ENCODE peak calls at places on chromosomes 5 and 9, in four cellular contexts. L, E, A and M are unnamed samples.

GRCh38 chr5:168364151-168364661 is 72.8 kb downstream of the WWC1 start:
- DNase-seq in L (no peak), E (no peak), A (peak; percentile 19), M (no peak)

GRCh38 chr9:88775559-88775958 is 215.7 kb upstream of the S1PR3 start:
- DNase-seq in L (no peak), E (no peak), A (no peak), M (no peak)

GRCh38 chr5:4130819-4131218 is 535.2 kb downstream of the IRX1 start:
- DNase-seq in L (no peak), E (no peak), A (no peak), M (no peak)

GRCh38 chr9:76646249-76646648 is 118.0 kb upstream of the PCA3 start:
- DNase-seq in L (no peak), E (no peak), A (no peak), M (no peak)

GRCh38 chr5:159910843-159911229 is 5.4 kb upstream of the ADRA1B start:
- DNase-seq in L (no peak), E (no peak), A (no peak), M (no peak)

GRCh38 chr9:114163517-114163924 is 8.2 kb downstream of the COL27A1 start:
- DNase-seq in L (no peak), E (no peak), A (no peak), M (peak; percentile 91)

GRCh38 chr5:76660360-76660759 is 37.2 kb upstream of the F2RL2 start:
- DNase-seq in L (no peak), E (no peak), A (no peak), M (no peak)

GRCh38 chr9:86503926-86504325 is 149.7 kb upstream of the TUT7 start:
- DNase-seq in L (no peak), E (no peak), A (no peak), M (no peak)

GRCh38 chr9:76571288-76572204 is 112.6 kb downstream of the GCNT1 start:
- DNase-seq in L (no peak), E (peak; percentile 24), A (no peak), M (no peak)

GRCh38 chr9:112556497-112557085 is 70.0 kb downstream of the KIAA1958 start:
- DNase-seq in L (no peak), E (no peak), A (no peak), M (peak; percentile 43)

GRCh38 chr5:84384604-84385575 is at the start of gene EDIL3:
- DNase-seq in L (no peak), E (no peak), A (no peak), M (peak; percentile 72)

GRCh38 chr9:32579706-32580331 is 6.9 kb upstream of the NDUFB6 start:
- DNase-seq in L (peak; percentile 58), E (no peak), A (peak; percentile 48), M (peak; percentile 73)

GRCh38 chr5:7225826-7226225 is 170.1 kb upstream of the ADCY2 start:
- DNase-seq in L (no peak), E (no peak), A (no peak), M (no peak)

GRCh38 chr9:133782157-133783130 is 44.3 kb upstream of the SARDH start:
- DNase-seq in L (peak; percentile 41), E (peak; percentile 80), A (peak; percentile 26), M (peak; percentile 88)

GRCh38 chr5:60929024-60929423 is 15.8 kb downstream of the ERCC8 start:
- DNase-seq in L (no peak), E (no peak), A (no peak), M (no peak)

GRCh38 chr5:124951676-124952075 is 205.2 kb upstream of the ZNF608 start:
- DNase-seq in L (no peak), E (peak; percentile 17), A (no peak), M (no peak)

GRCh38 chr9:125655691-125656410 is 51.2 kb downstream of the MAPKAP1 start:
- DNase-seq in L (no peak), E (no peak), A (no peak), M (no peak)

GRCh38 chr5:171386861-171387254 is 791 bp upstream of the NPM1 start:
- DNase-seq in L (no peak), E (no peak), A (no peak), M (peak; percentile 22)

GRCh38 chr5:76547242-76547890 is 75.8 kb downstream of the F2RL2 start:
- DNase-seq in L (no peak), E (peak; percentile 40), A (no peak), M (peak; percentile 5)

GRCh38 chr9:111148994-111149759 is 110.9 kb upstream of the LPAR1 start:
- DNase-seq in L (no peak), E (no peak), A (peak; percentile 3), M (no peak)

GRCh38 chr9:29160763-29161353 is 1587.6 kb upstream of the C9orf72 start:
- DNase-seq in L (no peak), E (no peak), A (no peak), M (no peak)

GRCh38 chr5:178281321-178281720 is 48.7 kb upstream of the PHYKPL start:
- DNase-seq in L (no peak), E (no peak), A (no peak), M (no peak)

GRCh38 chr5:58357121-58357520 is 102.8 kb downstream of the PLK2 start:
- DNase-seq in L (no peak), E (no peak), A (no peak), M (no peak)